ENCODE peak calls at places on chromosome X, in ten cellular contexts. One of them, this sample, is unnamed.

GRCh38 chrX:137171626-137172025 is 137.8 kb upstream of the GPR101 start:
- DNase-seq in WTC11: no peak
- DNase-seq in amniotic stem cell: no peak
- DNase-seq in dermis blood vessel endothelial cell: no peak
- DNase-seq in smooth muscle cell of the brain vasculature: no peak
- DNase-seq in HL-60: no peak
- DNase-seq in NCI-H748 treated with DMSO at 0.1 percent for 48 hours: peak; percentile 11
- DNase-seq in bronchial epithelial cell: no peak
- DNase-seq in naive thymus-derived CD4-positive, alpha-beta T cell: no peak
- DNase-seq in stimulated activated CD4-positive, alpha-beta T cell treated with anti-CD3 and anti-CD28 coated beads, Interleukin-4, amount 100 ng/mL, for 1 hour: no peak
- DNase-seq in this sample: no peak

GRCh38 chrX:118770133-118770760 is 42.8 kb downstream of the IL13RA1 start:
- DNase-seq in WTC11: no peak
- DNase-seq in amniotic stem cell: no peak
- DNase-seq in dermis blood vessel endothelial cell: no peak
- DNase-seq in smooth muscle cell of the brain vasculature: no peak
- DNase-seq in HL-60: no peak
- DNase-seq in NCI-H748 treated with DMSO at 0.1 percent for 48 hours: no peak
- DNase-seq in bronchial epithelial cell: no peak
- DNase-seq in naive thymus-derived CD4-positive, alpha-beta T cell: no peak
- DNase-seq in stimulated activated CD4-positive, alpha-beta T cell treated with anti-CD3 and anti-CD28 coated beads, Interleukin-4, amount 100 ng/mL, for 1 hour: no peak
- DNase-seq in this sample: no peak

GRCh38 chrX:77167993-77168392 is 279.2 kb upstream of the FGF16 start:
- DNase-seq in WTC11: no peak
- DNase-seq in amniotic stem cell: no peak
- DNase-seq in dermis blood vessel endothelial cell: peak; percentile 54
- DNase-seq in smooth muscle cell of the brain vasculature: no peak
- DNase-seq in HL-60: peak; percentile 65
- DNase-seq in NCI-H748 treated with DMSO at 0.1 percent for 48 hours: no peak
- DNase-seq in bronchial epithelial cell: peak; percentile 0
- DNase-seq in naive thymus-derived CD4-positive, alpha-beta T cell: no peak
- DNase-seq in stimulated activated CD4-positive, alpha-beta T cell treated with anti-CD3 and anti-CD28 coated beads, Interleukin-4, amount 100 ng/mL, for 1 hour: no peak
- DNase-seq in this sample: no peak

GRCh38 chrX:37454537-37455285 is 105.5 kb downstream of the PRRG1 start:
- DNase-seq in WTC11: no peak
- DNase-seq in amniotic stem cell: no peak
- DNase-seq in dermis blood vessel endothelial cell: peak; percentile 63
- DNase-seq in smooth muscle cell of the brain vasculature: no peak
- DNase-seq in HL-60: no peak
- DNase-seq in NCI-H748 treated with DMSO at 0.1 percent for 48 hours: no peak
- DNase-seq in bronchial epithelial cell: peak; percentile 85
- DNase-seq in naive thymus-derived CD4-positive, alpha-beta T cell: no peak
- DNase-seq in stimulated activated CD4-positive, alpha-beta T cell treated with anti-CD3 and anti-CD28 coated beads, Interleukin-4, amount 100 ng/mL, for 1 hour: no peak
- DNase-seq in this sample: no peak

GRCh38 chrX:155132110-155132509 is 60.8 kb downstream of the BRCC3 start:
- DNase-seq in WTC11: no peak
- DNase-seq in amniotic stem cell: no peak
- DNase-seq in dermis blood vessel endothelial cell: no peak
- DNase-seq in smooth muscle cell of the brain vasculature: no peak
- DNase-seq in HL-60: no peak
- DNase-seq in NCI-H748 treated with DMSO at 0.1 percent for 48 hours: no peak
- DNase-seq in bronchial epithelial cell: no peak
- DNase-seq in naive thymus-derived CD4-positive, alpha-beta T cell: no peak
- DNase-seq in stimulated activated CD4-positive, alpha-beta T cell treated with anti-CD3 and anti-CD28 coated beads, Interleukin-4, amount 100 ng/mL, for 1 hour: no peak
- DNase-seq in this sample: no peak

GRCh38 chrX:136622568-136622967 is 25.4 kb upstream of the CD40LG start:
- DNase-seq in WTC11: no peak
- DNase-seq in amniotic stem cell: no peak
- DNase-seq in dermis blood vessel endothelial cell: no peak
- DNase-seq in smooth muscle cell of the brain vasculature: no peak
- DNase-seq in HL-60: no peak
- DNase-seq in NCI-H748 treated with DMSO at 0.1 percent for 48 hours: no peak
- DNase-seq in bronchial epithelial cell: no peak
- DNase-seq in naive thymus-derived CD4-positive, alpha-beta T cell: no peak
- DNase-seq in stimulated activated CD4-positive, alpha-beta T cell treated with anti-CD3 and anti-CD28 coated beads, Interleukin-4, amount 100 ng/mL, for 1 hour: no peak
- DNase-seq in this sample: no peak

GRCh38 chrX:96791559-96791958 is 92.1 kb upstream of the RPA4 start:
- DNase-seq in WTC11: no peak
- DNase-seq in amniotic stem cell: no peak
- DNase-seq in dermis blood vessel endothelial cell: no peak
- DNase-seq in smooth muscle cell of the brain vasculature: no peak
- DNase-seq in HL-60: no peak
- DNase-seq in NCI-H748 treated with DMSO at 0.1 percent for 48 hours: no peak
- DNase-seq in bronchial epithelial cell: peak; percentile 30
- DNase-seq in naive thymus-derived CD4-positive, alpha-beta T cell: no peak
- DNase-seq in stimulated activated CD4-positive, alpha-beta T cell treated with anti-CD3 and anti-CD28 coated beads, Interleukin-4, amount 100 ng/mL, for 1 hour: no peak
- DNase-seq in this sample: no peak

GRCh38 chrX:47215291-47215900 is 3.1 kb upstream of the CDK16 start:
- DNase-seq in WTC11: no peak
- DNase-seq in amniotic stem cell: no peak
- DNase-seq in dermis blood vessel endothelial cell: no peak
- DNase-seq in smooth muscle cell of the brain vasculature: no peak
- DNase-seq in HL-60: no peak
- DNase-seq in NCI-H748 treated with DMSO at 0.1 percent for 48 hours: no peak
- DNase-seq in bronchial epithelial cell: no peak
- DNase-seq in naive thymus-derived CD4-positive, alpha-beta T cell: no peak
- DNase-seq in stimulated activated CD4-positive, alpha-beta T cell treated with anti-CD3 and anti-CD28 coated beads, Interleukin-4, amount 100 ng/mL, for 1 hour: no peak
- DNase-seq in this sample: no peak

GRCh38 chrX:101208152-101208905 is 11.3 kb upstream of the DRP2 start:
- DNase-seq in WTC11: no peak
- DNase-seq in amniotic stem cell: no peak
- DNase-seq in dermis blood vessel endothelial cell: no peak
- DNase-seq in smooth muscle cell of the brain vasculature: no peak
- DNase-seq in HL-60: no peak
- DNase-seq in NCI-H748 treated with DMSO at 0.1 percent for 48 hours: no peak
- DNase-seq in bronchial epithelial cell: no peak
- DNase-seq in naive thymus-derived CD4-positive, alpha-beta T cell: no peak
- DNase-seq in stimulated activated CD4-positive, alpha-beta T cell treated with anti-CD3 and anti-CD28 coated beads, Interleukin-4, amount 100 ng/mL, for 1 hour: no peak
- DNase-seq in this sample: no peak

GRCh38 chrX:125439194-125439849 is 119.7 kb downstream of the TEX13C start:
- DNase-seq in WTC11: no peak
- DNase-seq in amniotic stem cell: no peak
- DNase-seq in dermis blood vessel endothelial cell: no peak
- DNase-seq in smooth muscle cell of the brain vasculature: no peak
- DNase-seq in HL-60: no peak
- DNase-seq in NCI-H748 treated with DMSO at 0.1 percent for 48 hours: no peak
- DNase-seq in bronchial epithelial cell: no peak
- DNase-seq in naive thymus-derived CD4-positive, alpha-beta T cell: no peak
- DNase-seq in stimulated activated CD4-positive, alpha-beta T cell treated with anti-CD3 and anti-CD28 coated beads, Interleukin-4, amount 100 ng/mL, for 1 hour: no peak
- DNase-seq in this sample: no peak

GRCh38 chrX:78327370-78328048 is at the start of gene CYSLTR1:
- DNase-seq in WTC11: no peak
- DNase-seq in amniotic stem cell: no peak
- DNase-seq in dermis blood vessel endothelial cell: no peak
- DNase-seq in smooth muscle cell of the brain vasculature: no peak
- DNase-seq in HL-60: peak; percentile 87
- DNase-seq in NCI-H748 treated with DMSO at 0.1 percent for 48 hours: no peak
- DNase-seq in bronchial epithelial cell: no peak
- DNase-seq in naive thymus-derived CD4-positive, alpha-beta T cell: no peak
- DNase-seq in stimulated activated CD4-positive, alpha-beta T cell treated with anti-CD3 and anti-CD28 coated beads, Interleukin-4, amount 100 ng/mL, for 1 hour: no peak
- DNase-seq in this sample: no peak

GRCh38 chrX:133335027-133335426 is 80.3 kb downstream of the GPC4 start:
- DNase-seq in WTC11: no peak
- DNase-seq in amniotic stem cell: no peak
- DNase-seq in dermis blood vessel endothelial cell: no peak
- DNase-seq in smooth muscle cell of the brain vasculature: no peak
- DNase-seq in HL-60: peak; percentile 4
- DNase-seq in NCI-H748 treated with DMSO at 0.1 percent for 48 hours: no peak
- DNase-seq in bronchial epithelial cell: peak; percentile 26
- DNase-seq in naive thymus-derived CD4-positive, alpha-beta T cell: peak; percentile 8
- DNase-seq in stimulated activated CD4-positive, alpha-beta T cell treated with anti-CD3 and anti-CD28 coated beads, Interleukin-4, amount 100 ng/mL, for 1 hour: no peak
- DNase-seq in this sample: no peak

GRCh38 chrX:96770315-96770714 is 85.7 kb downstream of the DIAPH2 start:
- DNase-seq in WTC11: no peak
- DNase-seq in amniotic stem cell: no peak
- DNase-seq in dermis blood vessel endothelial cell: peak; percentile 37
- DNase-seq in smooth muscle cell of the brain vasculature: no peak
- DNase-seq in HL-60: no peak
- DNase-seq in NCI-H748 treated with DMSO at 0.1 percent for 48 hours: no peak
- DNase-seq in bronchial epithelial cell: no peak
- DNase-seq in naive thymus-derived CD4-positive, alpha-beta T cell: peak; percentile 7
- DNase-seq in stimulated activated CD4-positive, alpha-beta T cell treated with anti-CD3 and anti-CD28 coated beads, Interleukin-4, amount 100 ng/mL, for 1 hour: no peak
- DNase-seq in this sample: no peak

GRCh38 chrX:44874481-44875184 is 1.6 kb downstream of the KDM6A start:
- DNase-seq in WTC11: no peak
- DNase-seq in amniotic stem cell: no peak
- DNase-seq in dermis blood vessel endothelial cell: peak; percentile 57
- DNase-seq in smooth muscle cell of the brain vasculature: no peak
- DNase-seq in HL-60: peak; percentile 46
- DNase-seq in NCI-H748 treated with DMSO at 0.1 percent for 48 hours: peak; percentile 15
- DNase-seq in bronchial epithelial cell: peak; percentile 38
- DNase-seq in naive thymus-derived CD4-positive, alpha-beta T cell: peak; percentile 53
- DNase-seq in stimulated activated CD4-positive, alpha-beta T cell treated with anti-CD3 and anti-CD28 coated beads, Interleukin-4, amount 100 ng/mL, for 1 hour: peak; percentile 23
- DNase-seq in this sample: no peak

This sample was measured in glutamatergic neuron.